ENCODE peak calls at places on chromosomes 13 and 19, in eight cellular contexts. V, S, H, G, D, O, J and B are unnamed samples.

GRCh38 chr19:19458110-19458816 is 52.8 kb downstream of the GATAD2A start:
- DNase-seq in G (no peak), S (no peak), D (no peak), J (no peak), V (peak; percentile 44), O (no peak), H (no peak), B (no peak)

GRCh38 chr19:44212865-44213346 is 574 bp downstream of the ZNF227 start:
- DNase-seq in S (no peak), J (no peak), O (peak; percentile 51), H (peak; percentile 55), D (peak; percentile 69), V (no peak), G (no peak), B (peak; percentile 53)

GRCh38 chr19:1248454-1249297 is at the start of gene MIDN:
- DNase-seq in D (peak; percentile 96), V (peak; percentile 95), G (peak; percentile 91), S (peak; percentile 78), O (peak; percentile 86), J (no peak), H (peak; percentile 86), B (peak; percentile 92)

GRCh38 chr19:50381881-50382729 is 2.0 kb upstream of the POLD1 start:
- DNase-seq in G (no peak), D (no peak), S (no peak), J (no peak), H (no peak), V (no peak), O (no peak), B (no peak)

GRCh38 chr13:93409001-93409400 is 182.4 kb downstream of the GPC6 start:
- DNase-seq in H (peak; percentile 45), D (peak; percentile 27), S (no peak), G (no peak), O (peak; percentile 47), V (no peak), J (no peak), B (no peak)

GRCh38 chr19:13190781-13191540 is 40.8 kb downstream of the IER2 start:
- DNase-seq in V (no peak), D (no peak), G (no peak), S (no peak), O (no peak), J (no peak), H (no peak), B (no peak)

GRCh38 chr19:51329411-51329810 is 12.5 kb downstream of the VSIG10L start:
- DNase-seq in S (no peak), G (no peak), D (no peak), O (no peak), J (no peak), V (peak; percentile 61), H (no peak), B (no peak)

GRCh38 chr13:33512880-33513554 is 227.5 kb upstream of the STARD13 start:
- DNase-seq in S (no peak), J (no peak), D (peak; percentile 30), G (no peak), H (peak; percentile 62), O (no peak), V (no peak), B (no peak)

GRCh38 chr19:55147408-55148251 is 1.4 kb downstream of the TNNT1 start:
- DNase-seq in S (peak; percentile 25), H (no peak), D (no peak), O (no peak), V (no peak), G (no peak), J (no peak), B (no peak)

GRCh38 chr13:50015263-50015662 is at the start of gene KCNRG:
- DNase-seq in S (no peak), H (peak; percentile 39), V (no peak), G (no peak), O (peak; percentile 44), J (no peak), D (peak; percentile 62), B (no peak)

GRCh38 chr13:49429061-49429460 is 14.8 kb downstream of the CAB39L start:
- DNase-seq in G (no peak), J (no peak), H (no peak), D (no peak), O (no peak), S (no peak), V (no peak), B (no peak)

GRCh38 chr19:36605101-36605838 is at the start of gene ZNF382:
- DNase-seq in V (peak; percentile 92), S (no peak), O (peak; percentile 64), G (peak; percentile 86), D (peak; percentile 85), H (peak; percentile 41), J (no peak), B (peak; percentile 90)

GRCh38 chr19:53394522-53394973 is 401 bp upstream of the ZNF765 start:
- DNase-seq in O (peak; percentile 69), H (peak; percentile 61), J (no peak), D (peak; percentile 79), V (peak; percentile 86), G (no peak), S (no peak), B (peak; percentile 61)

GRCh38 chr19:31232220-31232619 is 117.0 kb downstream of the TSHZ3 start:
- DNase-seq in O (peak; percentile 84), J (peak; percentile 32), D (peak; percentile 40), S (no peak), G (no peak), V (no peak), H (peak; percentile 72), B (no peak)

GRCh38 chr19:13109361-13110098 is 6.9 kb upstream of the LYL1 start:
- DNase-seq in J (no peak), H (no peak), S (no peak), G (no peak), D (no peak), O (no peak), V (no peak), B (no peak)

GRCh38 chr19:29881386-29881785 is 60.7 kb upstream of the URI1 start:
- DNase-seq in S (no peak), J (no peak), O (peak; percentile 20), D (peak; percentile 60), G (no peak), H (peak; percentile 18), V (peak; percentile 36), B (peak; percentile 28)

GRCh38 chr13:44605275-44605674 is 29.1 kb upstream of the TSC22D1 start:
- DNase-seq in O (no peak), H (no peak), D (peak; percentile 42), J (no peak), G (no peak), V (no peak), S (no peak), B (peak; percentile 85)

GRCh38 chr13:98778749-98779148 is 26.3 kb upstream of the SLC15A1 start:
- DNase-seq in J (no peak), G (no peak), S (no peak), H (no peak), D (no peak), V (no peak), O (peak; percentile 48), B (no peak)

GRCh38 chr13:66586489-66586888 is 643.6 kb downstream of the PCDH9 start:
- DNase-seq in O (peak; percentile 47), V (no peak), G (no peak), J (no peak), H (no peak), S (no peak), D (no peak), B (no peak)

GRCh38 chr13:23384111-23384510 is 49.4 kb downstream of the SACS start:
- DNase-seq in G (no peak), H (peak; percentile 90), O (peak; percentile 82), S (no peak), V (no peak), J (peak; percentile 39), D (peak; percentile 82), B (peak; percentile 44)

GRCh38 chr13:102141625-102142472 is 260.0 kb downstream of the FGF14 start:
- DNase-seq in H (peak; percentile 35), O (peak; percentile 23), V (no peak), J (peak; percentile 3), S (no peak), D (peak; percentile 67), G (peak; percentile 1), B (peak; percentile 67)

GRCh38 chr19:10543059-10543419 is 665 bp upstream of the ATG4D start:
- DNase-seq in D (no peak), H (no peak), O (no peak), G (no peak), V (no peak), J (no peak), S (no peak), B (no peak)
- H3K4me3 ChIP-seq in D (peak overlapping the region; percentile 85), H (no peak overlapping the region), O (no peak overlapping the region), G (peak overlapping the region; percentile 66), V (no peak overlapping the region), J (no peak overlapping the region), S (peak overlapping the region; percentile 82), B (peak overlapping the region; percentile 90)

DNA sequence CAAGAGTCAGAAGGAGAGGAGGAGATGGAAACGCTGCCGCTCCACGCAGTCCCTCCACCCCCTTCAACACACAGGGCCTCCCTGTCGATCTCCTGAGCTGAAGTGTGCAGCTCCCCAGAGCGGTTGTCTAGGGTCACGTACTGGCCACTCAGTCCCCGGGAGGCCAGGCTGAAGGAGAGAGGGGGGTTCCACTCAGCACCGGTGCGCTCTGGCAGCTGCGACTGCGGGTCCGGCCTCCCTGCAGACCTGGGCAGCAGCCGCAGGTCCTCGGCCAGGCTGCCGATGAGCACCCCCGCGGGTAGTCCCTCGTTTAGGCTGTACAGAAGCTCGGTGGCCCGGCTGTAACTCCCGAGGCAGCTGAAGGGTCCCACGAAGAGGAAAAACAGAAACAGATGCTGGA is 2.1 kb downstream of the PCDH20 start:
- DNase-seq in G (no peak), D (no peak), J (no peak), S (no peak), V (no peak), H (no peak), O (no peak), B (no peak)
- H3K4me3 ChIP-seq in G (no peak overlapping the region), D (no peak overlapping the region), J (no peak overlapping the region), S (no peak overlapping the region), V (peak overlapping the region; percentile 79), H (no peak overlapping the region), O (no peak overlapping the region), B (no peak overlapping the region)

GRCh38 chr13:114026128-114026880 is 52.4 kb upstream of the C13orf46 start:
- DNase-seq in J (no peak), G (no peak), D (no peak), V (peak; percentile 62), S (no peak), O (no peak), H (no peak), B (no peak)
- H3K4me3 ChIP-seq in J (no peak overlapping the region), G (no peak overlapping the region), D (no peak overlapping the region), V (no peak overlapping the region), S (no peak overlapping the region), O (no peak overlapping the region), H (no peak overlapping the region), B (peak overlapping the region; percentile 8)

GRCh38 chr13:30375436-30375835 is 46.9 kb upstream of the UBE2L5 start:
- DNase-seq in G (no peak), S (no peak), O (no peak), H (no peak), J (no peak), V (no peak), D (no peak), B (no peak)
- H3K4me3 ChIP-seq in G (peak overlapping the region; percentile 54), S (no peak overlapping the region), O (no peak overlapping the region), H (no peak overlapping the region), J (no peak overlapping the region), V (no peak overlapping the region), D (no peak overlapping the region), B (no peak overlapping the region)

GRCh38 chr19:16112778-16113177 is 1.1 kb downstream of the RAB8A start:
- DNase-seq in G (no peak), O (no peak), V (no peak), J (no peak), D (no peak), H (no peak), S (no peak), B (no peak)
- H3K4me3 ChIP-seq in G (peak overlapping the region; percentile 78), O (peak overlapping the region; percentile 97), V (no peak overlapping the region), J (peak overlapping the region; percentile 90), D (peak overlapping the region; percentile 96), H (no peak overlapping the region), S (peak overlapping the region; percentile 97), B (peak overlapping the region; percentile 95)

GRCh38 chr13:114259374-114259773 is 22.0 kb upstream of the UPF3A start:
- DNase-seq in G (no peak), V (no peak), J (no peak), S (no peak), D (no peak), H (no peak), O (no peak), B (no peak)
- H3K4me3 ChIP-seq in G (no peak overlapping the region), V (no peak overlapping the region), J (no peak overlapping the region), S (no peak overlapping the region), D (no peak overlapping the region), H (no peak overlapping the region), O (no peak overlapping the region), B (no peak overlapping the region)